ENCODE peak calls at places on chromosomes 4 and X, in five cellular contexts. One of them, this sample, is unnamed.

GRCh38 chr4:11904117-11904535 is 475.4 kb upstream of the HS3ST1 start:
- DNase-seq in fibroblast of lung: peak; percentile 35
- DNase-seq in Caco-2: no peak
- DNase-seq in kidney epithelial cell: no peak
- DNase-seq in Peyer's patch: peak; percentile 51
- DNase-seq in this sample: no peak

GRCh38 chrX:153060095-153060445 is 3.8 kb downstream of the PNMA3 start:
- DNase-seq in Caco-2: no peak
- DNase-seq in fibroblast of lung: no peak
- DNase-seq in Peyer's patch: no peak
- DNase-seq in kidney epithelial cell: no peak
- DNase-seq in this sample: no peak

GRCh38 chr4:112448211-112448745 is 67.7 kb downstream of the NEUROG2 start:
- DNase-seq in kidney epithelial cell: no peak
- DNase-seq in Caco-2: no peak
- DNase-seq in fibroblast of lung: no peak
- DNase-seq in Peyer's patch: no peak
- DNase-seq in this sample: no peak

GRCh38 chr4:83109480-83110221 is 4.9 kb downstream of the PLAC8 start:
- DNase-seq in kidney epithelial cell: no peak
- DNase-seq in fibroblast of lung: no peak
- DNase-seq in Caco-2: peak; percentile 57
- DNase-seq in Peyer's patch: peak; percentile 66
- DNase-seq in this sample: no peak

GRCh38 chr4:146577111-146577510 is 55.4 kb upstream of the SLC10A7 start:
- DNase-seq in Peyer's patch: no peak
- DNase-seq in kidney epithelial cell: no peak
- DNase-seq in Caco-2: no peak
- DNase-seq in fibroblast of lung: peak; percentile 27
- DNase-seq in this sample: peak; percentile 30

GRCh38 chrX:121581885-121582284 is 534.5 kb downstream of the GLUD2 start:
- DNase-seq in kidney epithelial cell: no peak
- DNase-seq in Caco-2: no peak
- DNase-seq in Peyer's patch: no peak
- DNase-seq in fibroblast of lung: no peak
- DNase-seq in this sample: no peak

GRCh38 chr4:182788197-182788596 is 129.0 kb downstream of the DCTD start:
- DNase-seq in kidney epithelial cell: no peak
- DNase-seq in fibroblast of lung: no peak
- DNase-seq in Peyer's patch: no peak
- DNase-seq in Caco-2: no peak
- DNase-seq in this sample: no peak

GRCh38 chr4:44257461-44257860 is 191.1 kb downstream of the KCTD8 start:
- DNase-seq in Peyer's patch: no peak
- DNase-seq in fibroblast of lung: no peak
- DNase-seq in Caco-2: no peak
- DNase-seq in kidney epithelial cell: no peak
- DNase-seq in this sample: no peak

GRCh38 chr4:178672512-178672911 is 1230.3 kb upstream of the AGA start:
- DNase-seq in Caco-2: no peak
- DNase-seq in fibroblast of lung: no peak
- DNase-seq in kidney epithelial cell: no peak
- DNase-seq in Peyer's patch: no peak
- DNase-seq in this sample: no peak

GRCh38 chr4:41124916-41125548 is 89.3 kb downstream of the APBB2 start:
- DNase-seq in Caco-2: peak; percentile 86
- DNase-seq in Peyer's patch: no peak
- DNase-seq in fibroblast of lung: no peak
- DNase-seq in kidney epithelial cell: no peak
- DNase-seq in this sample: no peak

GRCh38 chr4:73864365-73864764 is 4.8 kb upstream of the CXCL1 start:
- DNase-seq in fibroblast of lung: no peak
- DNase-seq in Caco-2: peak; percentile 32
- DNase-seq in kidney epithelial cell: no peak
- DNase-seq in Peyer's patch: no peak
- DNase-seq in this sample: no peak

GRCh38 chrX:103170216-103170615 is 44.7 kb upstream of the BEX4 start:
- DNase-seq in Caco-2: no peak
- DNase-seq in fibroblast of lung: no peak
- DNase-seq in Peyer's patch: no peak
- DNase-seq in kidney epithelial cell: no peak
- DNase-seq in this sample: no peak

GRCh38 chr4:48604041-48604440 is 114.0 kb downstream of the ZAR1 start:
- DNase-seq in Caco-2: no peak
- DNase-seq in kidney epithelial cell: no peak
- DNase-seq in Peyer's patch: no peak
- DNase-seq in fibroblast of lung: no peak
- DNase-seq in this sample: no peak

GRCh38 chrX:48498374-48498809 is 10.4 kb upstream of the PORCN start:
- DNase-seq in Caco-2: no peak
- DNase-seq in Peyer's patch: no peak
- DNase-seq in fibroblast of lung: peak; percentile 39
- DNase-seq in kidney epithelial cell: peak; percentile 60
- DNase-seq in this sample: peak; percentile 63

GRCh38 chrX:143854006-143854405 is 29.9 kb upstream of the UBE2NL start:
- DNase-seq in fibroblast of lung: peak; percentile 47
- DNase-seq in kidney epithelial cell: peak; percentile 5
- DNase-seq in Peyer's patch: no peak
- DNase-seq in Caco-2: no peak
- DNase-seq in this sample: peak; percentile 3

GRCh38 chrX:71870337-71871098 is 40.1 kb upstream of the NHSL2 start:
- DNase-seq in Peyer's patch: no peak
- DNase-seq in kidney epithelial cell: no peak
- DNase-seq in fibroblast of lung: no peak
- DNase-seq in Caco-2: peak; percentile 48
- DNase-seq in this sample: no peak

GRCh38 chr4:76305033-76305687 is 1.4 kb upstream of the STBD1 start:
- DNase-seq in Caco-2: no peak
- DNase-seq in Peyer's patch: no peak
- DNase-seq in fibroblast of lung: no peak
- DNase-seq in kidney epithelial cell: no peak
- DNase-seq in this sample: no peak

GRCh38 chrX:141468940-141469339 is 115.6 kb downstream of the SPANXA1 start:
- DNase-seq in fibroblast of lung: peak; percentile 1
- DNase-seq in Peyer's patch: no peak
- DNase-seq in kidney epithelial cell: no peak
- DNase-seq in Caco-2: no peak
- DNase-seq in this sample: no peak

GRCh38 chr4:137032242-137032641 is 500.1 kb downstream of the PCDH18 start:
- DNase-seq in fibroblast of lung: peak; percentile 7
- DNase-seq in Caco-2: no peak
- DNase-seq in Peyer's patch: no peak
- DNase-seq in kidney epithelial cell: no peak
- DNase-seq in this sample: no peak

GRCh38 chrX:154348646-154349358 is 25.6 kb downstream of the FLNA start:
- DNase-seq in fibroblast of lung: no peak
- DNase-seq in Peyer's patch: no peak
- DNase-seq in kidney epithelial cell: no peak
- DNase-seq in Caco-2: peak; percentile 23
- DNase-seq in this sample: no peak

GRCh38 chrX:72305286-72306084 is at the start of gene CITED1:
- DNase-seq in Caco-2: no peak
- DNase-seq in fibroblast of lung: no peak
- DNase-seq in kidney epithelial cell: no peak
- DNase-seq in Peyer's patch: no peak
- DNase-seq in this sample: no peak

GRCh38 chr4:1797861-1798529 is 4.9 kb downstream of the FGFR3 start:
- DNase-seq in Caco-2: no peak
- DNase-seq in kidney epithelial cell: no peak
- DNase-seq in Peyer's patch: no peak
- DNase-seq in fibroblast of lung: no peak
- DNase-seq in this sample: no peak

GRCh38 chrX:153864561-153865320 is 21.2 kb downstream of the L1CAM start:
- DNase-seq in Peyer's patch: no peak
- DNase-seq in Caco-2: no peak
- DNase-seq in kidney epithelial cell: no peak
- DNase-seq in fibroblast of lung: no peak
- DNase-seq in this sample: no peak

GRCh38 chrX:105323951-105324350 is 103.5 kb upstream of the TEX13A start:
- DNase-seq in Peyer's patch: no peak
- DNase-seq in kidney epithelial cell: no peak
- DNase-seq in Caco-2: no peak
- DNase-seq in fibroblast of lung: peak; percentile 72
- DNase-seq in this sample: peak; percentile 34

GRCh38 chr4:92012899-92013867 is 290.6 kb upstream of the GRID2 start:
- DNase-seq in Caco-2: no peak
- DNase-seq in kidney epithelial cell: no peak
- DNase-seq in Peyer's patch: peak; percentile 74
- DNase-seq in fibroblast of lung: no peak
- DNase-seq in this sample: no peak

GRCh38 chr4:146134761-146135160 is 40.8 kb upstream of the LSM6 start:
- DNase-seq in kidney epithelial cell: no peak
- DNase-seq in Peyer's patch: peak; percentile 55
- DNase-seq in fibroblast of lung: no peak
- DNase-seq in Caco-2: no peak
- DNase-seq in this sample: no peak

GRCh38 chrX:8832582-8833378 is 31.6 kb upstream of the FAM9A start:
- DNase-seq in kidney epithelial cell: no peak
- DNase-seq in fibroblast of lung: no peak
- DNase-seq in Caco-2: no peak
- DNase-seq in Peyer's patch: no peak
- DNase-seq in this sample: no peak

GRCh38 chr4:58669783-58670182 is 1559.6 kb upstream of the IGFBP7 start:
- DNase-seq in kidney epithelial cell: no peak
- DNase-seq in fibroblast of lung: no peak
- DNase-seq in Caco-2: no peak
- DNase-seq in Peyer's patch: no peak
- DNase-seq in this sample: no peak

GRCh38 chrX:25600776-25601175 is 537.4 kb upstream of the MAGEB18 start:
- DNase-seq in Caco-2: no peak
- DNase-seq in Peyer's patch: no peak
- DNase-seq in kidney epithelial cell: no peak
- DNase-seq in fibroblast of lung: peak; percentile 39
- DNase-seq in this sample: peak; percentile 43

GRCh38 chr4:3441501-3442459 is at the start of gene HGFAC:
- DNase-seq in fibroblast of lung: no peak
- DNase-seq in Caco-2: no peak
- DNase-seq in Peyer's patch: no peak
- DNase-seq in kidney epithelial cell: no peak
- DNase-seq in this sample: no peak

GRCh38 chrX:30190426-30190825 is 24.9 kb upstream of the MAGEB2 start:
- DNase-seq in kidney epithelial cell: no peak
- DNase-seq in fibroblast of lung: no peak
- DNase-seq in Peyer's patch: no peak
- DNase-seq in Caco-2: no peak
- DNase-seq in this sample: no peak

GRCh38 chr4:74546020-74546419 is 101.1 kb downstream of the AREG start:
- DNase-seq in Caco-2: no peak
- DNase-seq in Peyer's patch: no peak
- DNase-seq in fibroblast of lung: no peak
- DNase-seq in kidney epithelial cell: peak; percentile 56
- DNase-seq in this sample: no peak

GRCh38 chr4:40377462-40378385 is 42.6 kb downstream of the CHRNA9 start:
- DNase-seq in fibroblast of lung: peak; percentile 31
- DNase-seq in Caco-2: no peak
- DNase-seq in Peyer's patch: peak; percentile 50
- DNase-seq in kidney epithelial cell: no peak
- DNase-seq in this sample: peak; percentile 7

GRCh38 chrX:2910109-2910508 is 19.0 kb downstream of the ARSD start:
- DNase-seq in Peyer's patch: no peak
- DNase-seq in kidney epithelial cell: no peak
- DNase-seq in fibroblast of lung: no peak
- DNase-seq in Caco-2: no peak
- DNase-seq in this sample: no peak

GRCh38 chrX:2907295-2907694 is 21.8 kb downstream of the ARSD start:
- DNase-seq in Caco-2: no peak
- DNase-seq in Peyer's patch: no peak
- DNase-seq in fibroblast of lung: no peak
- DNase-seq in kidney epithelial cell: no peak
- DNase-seq in this sample: no peak

GRCh38 chrX:2908125-2908685 is 20.9 kb downstream of the ARSD start:
- DNase-seq in Caco-2: no peak
- DNase-seq in kidney epithelial cell: no peak
- DNase-seq in Peyer's patch: no peak
- DNase-seq in fibroblast of lung: no peak
- DNase-seq in this sample: no peak

GRCh38 chrX:2917767-2918166 is 11.4 kb downstream of the ARSD start:
- DNase-seq in Caco-2: no peak
- DNase-seq in kidney epithelial cell: no peak
- DNase-seq in fibroblast of lung: no peak
- DNase-seq in Peyer's patch: no peak
- DNase-seq in this sample: no peak

GRCh38 chrX:2913118-2913517 is 16.0 kb downstream of the ARSD start:
- DNase-seq in Peyer's patch: no peak
- DNase-seq in fibroblast of lung: no peak
- DNase-seq in kidney epithelial cell: no peak
- DNase-seq in Caco-2: no peak
- DNase-seq in this sample: no peak
- TF ChIP-seq CTCF in Peyer's patch: no peak
- TF ChIP-seq CTCF in fibroblast of lung: no peak
- TF ChIP-seq CTCF in kidney epithelial cell: peak; percentile 8
- TF ChIP-seq CTCF in Caco-2: peak; percentile 23
- TF ChIP-seq CTCF in this sample: peak; percentile 36

GRCh38 chr4:173777421-173777820 is 247.4 kb upstream of the HAND2 start:
- DNase-seq in Peyer's patch: no peak
- DNase-seq in Caco-2: no peak
- DNase-seq in kidney epithelial cell: no peak
- DNase-seq in fibroblast of lung: no peak
- DNase-seq in this sample: no peak

GRCh38 chr4:173782660-173783059 is 252.6 kb upstream of the HAND2 start:
- DNase-seq in Caco-2: no peak
- DNase-seq in fibroblast of lung: no peak
- DNase-seq in Peyer's patch: no peak
- DNase-seq in kidney epithelial cell: no peak
- DNase-seq in this sample: no peak

DNA sequence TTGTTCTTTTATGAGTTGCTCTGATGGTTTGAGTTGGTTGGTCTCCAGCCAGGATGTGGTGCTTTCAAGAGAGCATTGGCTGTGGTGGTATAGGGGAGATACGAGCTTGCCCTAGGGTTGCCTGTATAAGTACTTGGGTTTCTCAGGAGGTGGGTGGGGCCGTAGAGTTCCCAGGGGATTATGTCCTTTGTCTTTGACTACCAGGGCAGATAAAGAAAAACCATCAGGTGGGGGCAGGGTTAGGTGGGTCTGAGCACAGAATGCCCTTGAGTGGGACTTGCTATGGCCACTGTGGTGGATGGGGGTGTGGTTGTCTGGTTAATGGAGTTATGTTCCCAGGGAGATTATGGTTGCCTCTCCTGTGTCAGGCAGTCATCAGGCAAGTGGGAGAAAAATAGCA is 247.9 kb upstream of the HAND2 start:
- DNase-seq in Caco-2: no peak
- DNase-seq in fibroblast of lung: no peak
- DNase-seq in kidney epithelial cell: no peak
- DNase-seq in Peyer's patch: no peak
- DNase-seq in this sample: no peak
- H3K36me3 ChIP-seq in Caco-2: no peaks in the 10 kb centered on the region
- H3K36me3 ChIP-seq in fibroblast of lung: no peaks in the 10 kb centered on the region
- H3K36me3 ChIP-seq in kidney epithelial cell: no peaks in the 10 kb centered on the region
- H3K36me3 ChIP-seq in Peyer's patch: no peaks in the 10 kb centered on the region
- H3K36me3 ChIP-seq in this sample: no peaks in the 10 kb centered on the region

GRCh38 chrX:70445197-70445656 is 592 bp downstream of the DLG3 start:
- DNase-seq in kidney epithelial cell: no peak
- DNase-seq in Peyer's patch: no peak
- DNase-seq in fibroblast of lung: no peak
- DNase-seq in Caco-2: no peak
- DNase-seq in this sample: no peak
- H3K4me3 ChIP-seq in kidney epithelial cell: no peak overlapping the region
- H3K4me3 ChIP-seq in Peyer's patch: peak overlapping the region; percentile 8
- H3K4me3 ChIP-seq in fibroblast of lung: no peak overlapping the region
- H3K4me3 ChIP-seq in Caco-2: no peak overlapping the region
- H3K4me3 ChIP-seq in this sample: no peak overlapping the region

GRCh38 chrX:55801811-55802210 is 84.3 kb downstream of the RRAGB start:
- DNase-seq in kidney epithelial cell: no peak
- DNase-seq in Caco-2: no peak
- DNase-seq in Peyer's patch: no peak
- DNase-seq in fibroblast of lung: no peak
- DNase-seq in this sample: no peak
- TF ChIP-seq CTCF in kidney epithelial cell: no peak
- TF ChIP-seq CTCF in Caco-2: peak; percentile 6
- TF ChIP-seq CTCF in Peyer's patch: no peak
- TF ChIP-seq CTCF in fibroblast of lung: no peak
- TF ChIP-seq CTCF in this sample: no peak

This sample was measured in brain microvascular endothelial cell.